ENCODE peak calls at places on chromosomes 3 and 15, in four cellular contexts. X is HepG2, D is GM12878, J is H1. V is an unnamed sample.

GRCh38 chr3:123411340-123412040 is 37.4 kb downstream of the ADCY5 start:
- DNase-seq in X (no peak), D (no peak), J (no peak), V (no peak)

GRCh38 chr15:77421370-77421700 is 647 bp downstream of the HMG20A start:
- DNase-seq in X (peak; percentile 15), D (no peak), J (no peak), V (no peak)

GRCh38 chr15:84750583-84751092 is 2.2 kb downstream of the ZNF592 start:
- DNase-seq in X (no peak), D (no peak), J (no peak), V (no peak)

GRCh38 chr3:122392868-122393844 is 9.2 kb downstream of the FAM162A start:
- DNase-seq in X (peak; percentile 47), D (no peak), J (no peak), V (peak; percentile 36)

GRCh38 chr15:75823860-75824613 is 19.2 kb upstream of the UBE2Q2 start:
- DNase-seq in X (peak; percentile 42), D (no peak), J (no peak), V (no peak)

GRCh38 chr3:37243811-37244748 is 69.7 kb upstream of the LRRFIP2 start:
- DNase-seq in X (peak; percentile 54), D (no peak), J (no peak), V (peak; percentile 62)

GRCh38 chr15:70478251-70478990 is 284.9 kb downstream of the UACA start:
- DNase-seq in X (no peak), D (no peak), J (no peak), V (no peak)

GRCh38 chr15:97993310-97993738 is 32.8 kb downstream of the ARRDC4 start:
- DNase-seq in X (no peak), D (no peak), J (no peak), V (no peak)

GRCh38 chr3:71391361-71391760 is 192.2 kb downstream of the FOXP1 start:
- DNase-seq in X (no peak), D (no peak), J (no peak), V (no peak)

GRCh38 chr3:128906804-128907525 is 27.5 kb downstream of the ACAD9 start:
- DNase-seq in X (no peak), D (no peak), J (no peak), V (no peak)

GRCh38 chr3:86993704-86994103 is 2.8 kb upstream of the VGLL3 start:
- DNase-seq in X (no peak), D (no peak), J (no peak), V (no peak)

GRCh38 chr3:196463478-196463756 is 31.2 kb upstream of the UBXN7 start:
- DNase-seq in X (no peak), D (peak; percentile 53), J (no peak), V (no peak)

GRCh38 chr15:49902791-49903481 is 216.1 kb downstream of the ATP8B4 start:
- DNase-seq in X (no peak), D (no peak), J (no peak), V (no peak)

GRCh38 chr15:35751421-35752133 is 205.6 kb upstream of the DPH6 start:
- DNase-seq in X (peak; percentile 52), D (peak; percentile 12), J (peak; percentile 33), V (peak; percentile 56)

GRCh38 chr3:76943058-76943457 is 96.8 kb upstream of the ROBO2 start:
- DNase-seq in X (peak; percentile 48), D (no peak), J (peak; percentile 21), V (no peak)

GRCh38 chr15:70109522-70109921 is 11.8 kb upstream of the TLE3 start:
- DNase-seq in X (no peak), D (no peak), J (no peak), V (no peak)

GRCh38 chr3:102979682-102980378 is 545.0 kb downstream of the ZPLD1 start:
- DNase-seq in X (no peak), D (no peak), J (no peak), V (no peak)

GRCh38 chr15:45429974-45430792 is 51.8 kb upstream of the GATM start:
- DNase-seq in X (peak; percentile 22), D (no peak), J (peak; percentile 21), V (peak; percentile 77)
- TF ChIP-seq SP1 in X (no peak), D (peak; percentile 45), J (no peak), V (no peak)

GRCh38 chr3:12286504-12286903 is 2.4 kb upstream of the PPARG start:
- DNase-seq in X (no peak), D (no peak), J (no peak), V (no peak)
- TF ChIP-seq SUZ12 in X (no peak), D (no peak), J (no peak), V (no peak)

DNA sequence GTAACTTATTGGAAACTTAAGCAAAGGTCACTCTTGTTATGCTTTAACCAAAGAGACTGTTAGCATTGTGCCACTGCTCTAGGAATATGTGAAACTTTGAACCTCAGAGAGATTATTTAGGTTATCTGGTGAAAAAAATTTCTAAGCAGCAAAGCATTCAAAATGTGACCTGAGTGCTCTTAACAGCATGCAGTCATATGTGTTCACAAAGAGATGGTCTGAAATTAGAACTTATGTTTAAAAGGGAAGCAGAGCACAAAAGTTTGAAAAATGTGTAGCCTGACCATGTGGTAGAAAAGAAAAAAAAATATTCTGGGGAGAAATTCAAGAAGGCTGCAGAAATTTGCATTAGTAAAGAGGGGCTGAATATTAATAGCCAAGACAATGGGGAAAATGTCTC is 420.2 kb upstream of the CADM2 start:
- DNase-seq in X (no peak), D (no peak), J (no peak), V (no peak)
- TF ChIP-seq SP1 in X (no peak), D (no peak), J (no peak), V (no peak)

GRCh38 chr3:24497942-24498341 is 3.3 kb upstream of the THRB start:
- DNase-seq in X (no peak), D (no peak), J (no peak), V (no peak)

GRCh38 chr3:24495334-24495994 is 814 bp upstream of the THRB start:
- DNase-seq in X (peak; percentile 56), D (no peak), J (no peak), V (peak; percentile 58)

GRCh38 chr3:24498391-24498790 is 3.7 kb upstream of the THRB start:
- DNase-seq in X (no peak), D (no peak), J (no peak), V (no peak)

GRCh38 chr3:24498796-24499195 is 4.1 kb upstream of the THRB start:
- DNase-seq in X (no peak), D (no peak), J (no peak), V (no peak)

DNA sequence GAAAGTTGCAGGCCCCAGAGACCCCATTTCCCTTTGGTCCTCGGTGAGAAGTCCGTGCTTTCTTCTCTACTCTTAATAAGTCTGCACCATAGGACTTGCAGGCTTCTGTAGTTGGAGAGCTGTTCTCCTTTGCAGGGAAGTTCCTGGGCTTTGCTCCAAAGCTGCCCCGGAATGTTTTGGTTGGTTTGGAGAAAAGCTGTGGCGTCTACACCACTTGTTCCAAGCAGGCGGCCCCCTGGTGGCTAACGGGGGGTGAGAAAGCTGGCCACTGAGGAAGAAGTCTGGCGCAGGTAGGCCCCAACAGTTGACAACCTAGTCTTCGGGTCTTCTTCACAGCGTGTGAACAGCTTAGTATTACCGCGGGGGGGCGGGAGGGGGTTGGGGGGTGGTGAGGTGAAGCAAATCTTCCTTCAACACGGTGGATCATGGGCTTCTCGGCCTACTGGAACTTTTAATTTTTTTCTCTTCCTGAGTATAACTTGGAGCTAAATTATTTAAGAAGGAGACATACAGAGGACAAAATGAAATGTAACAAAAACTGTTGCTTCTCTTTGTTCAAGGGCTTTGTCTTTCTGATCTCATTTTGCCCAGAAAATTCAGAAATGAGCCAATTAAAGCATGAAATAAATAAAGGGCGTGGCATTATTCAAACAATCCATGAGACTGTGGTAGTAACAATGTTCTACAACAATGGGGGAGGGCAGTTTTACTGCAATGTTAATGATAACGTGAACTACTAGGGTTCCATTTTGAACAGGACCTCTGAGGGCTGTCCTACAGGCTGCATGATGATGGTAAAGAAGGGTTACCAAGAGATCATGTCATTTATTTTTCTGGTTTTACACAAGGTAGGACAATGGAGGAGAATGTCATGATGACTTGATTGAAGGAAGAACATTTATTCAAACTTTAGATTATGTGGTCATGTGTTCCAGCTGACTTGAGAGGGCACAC is 2.2 kb upstream of the THRB start:
- DNase-seq in X (peak; percentile 82), D (no peak), J (no peak), V (peak; percentile 74)
- TF ChIP-seq SUZ12 in X (no peak), D (no peak), J (no peak), V (no peak)

GRCh38 chr15:57025264-57025939 is 107.0 kb downstream of the TCF12 start:
- DNase-seq in X (no peak), D (no peak), J (no peak), V (no peak)
- TF ChIP-seq SP1 in X (no peak), D (no peak), J (no peak), V (no peak)

V was measured in HEK293T.